ENCODE peak calls at places on chromosomes 6 and 20, in seven cellular contexts. One of them, this sample, is unnamed.

GRCh38 chr6:79544299-79544927 is 7.2 kb upstream of the LCA5 start:
- DNase-seq in nephron progenitor cell: no peak
- DNase-seq in activated CD8-positive, alpha-beta T cell treated with anti-CD3 and anti-CD28 coated beads, Interleukin-2, amount 10 ng/mL, durations not matched to agents 7 days and 5 days: no peak
- DNase-seq in smooth muscle cell of the brain vasculature: no peak
- DNase-seq in SK-N-SH: no peak
- DNase-seq in stimulated activated CD8-positive, alpha-beta memory T cell treated with anti-CD3 and anti-CD28 coated beads, Interleukin-12 subunit alpha, Interleukin-12 subunit beta, amount 100 ng/mL, for 4 hours: no peak
- DNase-seq in germinal center: no peak
- DNase-seq in this sample: no peak

GRCh38 chr20:63103402-63104311 is 96.9 kb upstream of the BHLHE23 start:
- DNase-seq in smooth muscle cell of the brain vasculature: no peak
- DNase-seq in stimulated activated CD8-positive, alpha-beta memory T cell treated with anti-CD3 and anti-CD28 coated beads, Interleukin-12 subunit alpha, Interleukin-12 subunit beta, amount 100 ng/mL, for 4 hours: no peak
- DNase-seq in germinal center: no peak
- DNase-seq in SK-N-SH: no peak
- DNase-seq in activated CD8-positive, alpha-beta T cell treated with anti-CD3 and anti-CD28 coated beads, Interleukin-2, amount 10 ng/mL, durations not matched to agents 7 days and 5 days: no peak
- DNase-seq in nephron progenitor cell: no peak
- DNase-seq in this sample: peak

GRCh38 chr6:156658186-156658585 is 119.0 kb upstream of the ARID1B start:
- DNase-seq in smooth muscle cell of the brain vasculature: no peak
- DNase-seq in SK-N-SH: no peak
- DNase-seq in germinal center: no peak
- DNase-seq in nephron progenitor cell: no peak
- DNase-seq in stimulated activated CD8-positive, alpha-beta memory T cell treated with anti-CD3 and anti-CD28 coated beads, Interleukin-12 subunit alpha, Interleukin-12 subunit beta, amount 100 ng/mL, for 4 hours: no peak
- DNase-seq in activated CD8-positive, alpha-beta T cell treated with anti-CD3 and anti-CD28 coated beads, Interleukin-2, amount 10 ng/mL, durations not matched to agents 7 days and 5 days: no peak
- DNase-seq in this sample: no peak

GRCh38 chr6:106739387-106739786 is 110.0 kb downstream of the QRSL1 start:
- DNase-seq in stimulated activated CD8-positive, alpha-beta memory T cell treated with anti-CD3 and anti-CD28 coated beads, Interleukin-12 subunit alpha, Interleukin-12 subunit beta, amount 100 ng/mL, for 4 hours: no peak
- DNase-seq in smooth muscle cell of the brain vasculature: no peak
- DNase-seq in germinal center: peak
- DNase-seq in SK-N-SH: no peak
- DNase-seq in nephron progenitor cell: no peak
- DNase-seq in activated CD8-positive, alpha-beta T cell treated with anti-CD3 and anti-CD28 coated beads, Interleukin-2, amount 10 ng/mL, durations not matched to agents 7 days and 5 days: no peak
- DNase-seq in this sample: no peak

GRCh38 chr6:168447741-168448140 is 6.8 kb downstream of the SMOC2 start:
- DNase-seq in smooth muscle cell of the brain vasculature: no peak
- DNase-seq in stimulated activated CD8-positive, alpha-beta memory T cell treated with anti-CD3 and anti-CD28 coated beads, Interleukin-12 subunit alpha, Interleukin-12 subunit beta, amount 100 ng/mL, for 4 hours: no peak
- DNase-seq in germinal center: no peak
- DNase-seq in activated CD8-positive, alpha-beta T cell treated with anti-CD3 and anti-CD28 coated beads, Interleukin-2, amount 10 ng/mL, durations not matched to agents 7 days and 5 days: no peak
- DNase-seq in SK-N-SH: no peak
- DNase-seq in nephron progenitor cell: no peak
- DNase-seq in this sample: no peak

GRCh38 chr6:28176373-28176772 is 34.7 kb downstream of the ZKSCAN8 start:
- DNase-seq in activated CD8-positive, alpha-beta T cell treated with anti-CD3 and anti-CD28 coated beads, Interleukin-2, amount 10 ng/mL, durations not matched to agents 7 days and 5 days: no peak
- DNase-seq in nephron progenitor cell: no peak
- DNase-seq in stimulated activated CD8-positive, alpha-beta memory T cell treated with anti-CD3 and anti-CD28 coated beads, Interleukin-12 subunit alpha, Interleukin-12 subunit beta, amount 100 ng/mL, for 4 hours: no peak
- DNase-seq in germinal center: no peak
- DNase-seq in smooth muscle cell of the brain vasculature: no peak
- DNase-seq in SK-N-SH: no peak
- DNase-seq in this sample: no peak

GRCh38 chr6:22632561-22632960 is 63.2 kb downstream of the HDGFL1 start:
- DNase-seq in activated CD8-positive, alpha-beta T cell treated with anti-CD3 and anti-CD28 coated beads, Interleukin-2, amount 10 ng/mL, durations not matched to agents 7 days and 5 days: no peak
- DNase-seq in stimulated activated CD8-positive, alpha-beta memory T cell treated with anti-CD3 and anti-CD28 coated beads, Interleukin-12 subunit alpha, Interleukin-12 subunit beta, amount 100 ng/mL, for 4 hours: no peak
- DNase-seq in nephron progenitor cell: no peak
- DNase-seq in germinal center: no peak
- DNase-seq in SK-N-SH: no peak
- DNase-seq in smooth muscle cell of the brain vasculature: no peak
- DNase-seq in this sample: no peak

GRCh38 chr6:10073326-10073725 is 341.5 kb downstream of the TFAP2A start:
- DNase-seq in stimulated activated CD8-positive, alpha-beta memory T cell treated with anti-CD3 and anti-CD28 coated beads, Interleukin-12 subunit alpha, Interleukin-12 subunit beta, amount 100 ng/mL, for 4 hours: no peak
- DNase-seq in SK-N-SH: no peak
- DNase-seq in nephron progenitor cell: no peak
- DNase-seq in smooth muscle cell of the brain vasculature: no peak
- DNase-seq in germinal center: no peak
- DNase-seq in activated CD8-positive, alpha-beta T cell treated with anti-CD3 and anti-CD28 coated beads, Interleukin-2, amount 10 ng/mL, durations not matched to agents 7 days and 5 days: no peak
- DNase-seq in this sample: no peak

GRCh38 chr6:36131517-36132220 is 1.4 kb downstream of the MAPK13 start:
- DNase-seq in SK-N-SH: peak
- DNase-seq in activated CD8-positive, alpha-beta T cell treated with anti-CD3 and anti-CD28 coated beads, Interleukin-2, amount 10 ng/mL, durations not matched to agents 7 days and 5 days: peak
- DNase-seq in germinal center: peak
- DNase-seq in nephron progenitor cell: no peak
- DNase-seq in smooth muscle cell of the brain vasculature: no peak
- DNase-seq in stimulated activated CD8-positive, alpha-beta memory T cell treated with anti-CD3 and anti-CD28 coated beads, Interleukin-12 subunit alpha, Interleukin-12 subunit beta, amount 100 ng/mL, for 4 hours: no peak
- DNase-seq in this sample: peak

GRCh38 chr6:113995632-113996031 is 24.7 kb upstream of the HDAC2 start:
- DNase-seq in smooth muscle cell of the brain vasculature: peak
- DNase-seq in SK-N-SH: peak
- DNase-seq in germinal center: no peak
- DNase-seq in activated CD8-positive, alpha-beta T cell treated with anti-CD3 and anti-CD28 coated beads, Interleukin-2, amount 10 ng/mL, durations not matched to agents 7 days and 5 days: no peak
- DNase-seq in nephron progenitor cell: peak
- DNase-seq in stimulated activated CD8-positive, alpha-beta memory T cell treated with anti-CD3 and anti-CD28 coated beads, Interleukin-12 subunit alpha, Interleukin-12 subunit beta, amount 100 ng/mL, for 4 hours: no peak
- DNase-seq in this sample: peak

GRCh38 chr6:6752129-6752528 is 163.6 kb downstream of the LY86 start:
- DNase-seq in activated CD8-positive, alpha-beta T cell treated with anti-CD3 and anti-CD28 coated beads, Interleukin-2, amount 10 ng/mL, durations not matched to agents 7 days and 5 days: no peak
- DNase-seq in nephron progenitor cell: peak
- DNase-seq in SK-N-SH: no peak
- DNase-seq in smooth muscle cell of the brain vasculature: no peak
- DNase-seq in stimulated activated CD8-positive, alpha-beta memory T cell treated with anti-CD3 and anti-CD28 coated beads, Interleukin-12 subunit alpha, Interleukin-12 subunit beta, amount 100 ng/mL, for 4 hours: no peak
- DNase-seq in germinal center: no peak
- DNase-seq in this sample: no peak

GRCh38 chr6:14456941-14457340 is 339.4 kb downstream of the CD83 start:
- DNase-seq in germinal center: no peak
- DNase-seq in SK-N-SH: no peak
- DNase-seq in nephron progenitor cell: no peak
- DNase-seq in stimulated activated CD8-positive, alpha-beta memory T cell treated with anti-CD3 and anti-CD28 coated beads, Interleukin-12 subunit alpha, Interleukin-12 subunit beta, amount 100 ng/mL, for 4 hours: no peak
- DNase-seq in smooth muscle cell of the brain vasculature: no peak
- DNase-seq in activated CD8-positive, alpha-beta T cell treated with anti-CD3 and anti-CD28 coated beads, Interleukin-2, amount 10 ng/mL, durations not matched to agents 7 days and 5 days: no peak
- DNase-seq in this sample: no peak

GRCh38 chr6:158784505-158784904 is 34.7 kb downstream of the EZR start:
- DNase-seq in smooth muscle cell of the brain vasculature: no peak
- DNase-seq in activated CD8-positive, alpha-beta T cell treated with anti-CD3 and anti-CD28 coated beads, Interleukin-2, amount 10 ng/mL, durations not matched to agents 7 days and 5 days: no peak
- DNase-seq in nephron progenitor cell: no peak
- DNase-seq in SK-N-SH: no peak
- DNase-seq in stimulated activated CD8-positive, alpha-beta memory T cell treated with anti-CD3 and anti-CD28 coated beads, Interleukin-12 subunit alpha, Interleukin-12 subunit beta, amount 100 ng/mL, for 4 hours: no peak
- DNase-seq in germinal center: no peak
- DNase-seq in this sample: no peak

GRCh38 chr6:3285049-3285639 is 26.4 kb downstream of the PSMG4 start:
- DNase-seq in activated CD8-positive, alpha-beta T cell treated with anti-CD3 and anti-CD28 coated beads, Interleukin-2, amount 10 ng/mL, durations not matched to agents 7 days and 5 days: no peak
- DNase-seq in stimulated activated CD8-positive, alpha-beta memory T cell treated with anti-CD3 and anti-CD28 coated beads, Interleukin-12 subunit alpha, Interleukin-12 subunit beta, amount 100 ng/mL, for 4 hours: no peak
- DNase-seq in germinal center: no peak
- DNase-seq in SK-N-SH: no peak
- DNase-seq in nephron progenitor cell: no peak
- DNase-seq in smooth muscle cell of the brain vasculature: no peak
- DNase-seq in this sample: no peak

GRCh38 chr6:13668291-13668928 is 43.2 kb downstream of the RANBP9 start:
- DNase-seq in stimulated activated CD8-positive, alpha-beta memory T cell treated with anti-CD3 and anti-CD28 coated beads, Interleukin-12 subunit alpha, Interleukin-12 subunit beta, amount 100 ng/mL, for 4 hours: no peak
- DNase-seq in germinal center: no peak
- DNase-seq in nephron progenitor cell: no peak
- DNase-seq in smooth muscle cell of the brain vasculature: no peak
- DNase-seq in SK-N-SH: no peak
- DNase-seq in activated CD8-positive, alpha-beta T cell treated with anti-CD3 and anti-CD28 coated beads, Interleukin-2, amount 10 ng/mL, durations not matched to agents 7 days and 5 days: no peak
- DNase-seq in this sample: no peak

GRCh38 chr6:85580104-85580877 is 13.4 kb downstream of the SNX14 start:
- DNase-seq in SK-N-SH: no peak
- DNase-seq in nephron progenitor cell: no peak
- DNase-seq in stimulated activated CD8-positive, alpha-beta memory T cell treated with anti-CD3 and anti-CD28 coated beads, Interleukin-12 subunit alpha, Interleukin-12 subunit beta, amount 100 ng/mL, for 4 hours: no peak
- DNase-seq in activated CD8-positive, alpha-beta T cell treated with anti-CD3 and anti-CD28 coated beads, Interleukin-2, amount 10 ng/mL, durations not matched to agents 7 days and 5 days: no peak
- DNase-seq in smooth muscle cell of the brain vasculature: no peak
- DNase-seq in germinal center: no peak
- DNase-seq in this sample: no peak

GRCh38 chr6:144543006-144543871 is 258.1 kb downstream of the UTRN start:
- DNase-seq in SK-N-SH: no peak
- DNase-seq in germinal center: no peak
- DNase-seq in stimulated activated CD8-positive, alpha-beta memory T cell treated with anti-CD3 and anti-CD28 coated beads, Interleukin-12 subunit alpha, Interleukin-12 subunit beta, amount 100 ng/mL, for 4 hours: no peak
- DNase-seq in smooth muscle cell of the brain vasculature: no peak
- DNase-seq in nephron progenitor cell: no peak
- DNase-seq in activated CD8-positive, alpha-beta T cell treated with anti-CD3 and anti-CD28 coated beads, Interleukin-2, amount 10 ng/mL, durations not matched to agents 7 days and 5 days: no peak
- DNase-seq in this sample: no peak

GRCh38 chr6:87274660-87275273 is 47.6 kb upstream of the SMIM8 start:
- DNase-seq in activated CD8-positive, alpha-beta T cell treated with anti-CD3 and anti-CD28 coated beads, Interleukin-2, amount 10 ng/mL, durations not matched to agents 7 days and 5 days: no peak
- DNase-seq in nephron progenitor cell: no peak
- DNase-seq in germinal center: no peak
- DNase-seq in SK-N-SH: no peak
- DNase-seq in stimulated activated CD8-positive, alpha-beta memory T cell treated with anti-CD3 and anti-CD28 coated beads, Interleukin-12 subunit alpha, Interleukin-12 subunit beta, amount 100 ng/mL, for 4 hours: no peak
- DNase-seq in smooth muscle cell of the brain vasculature: peak
- DNase-seq in this sample: peak

GRCh38 chr20:62891111-62891510 is 29.5 kb upstream of the TCFL5 start:
- DNase-seq in nephron progenitor cell: no peak
- DNase-seq in smooth muscle cell of the brain vasculature: no peak
- DNase-seq in SK-N-SH: no peak
- DNase-seq in stimulated activated CD8-positive, alpha-beta memory T cell treated with anti-CD3 and anti-CD28 coated beads, Interleukin-12 subunit alpha, Interleukin-12 subunit beta, amount 100 ng/mL, for 4 hours: no peak
- DNase-seq in activated CD8-positive, alpha-beta T cell treated with anti-CD3 and anti-CD28 coated beads, Interleukin-2, amount 10 ng/mL, durations not matched to agents 7 days and 5 days: peak
- DNase-seq in germinal center: no peak
- DNase-seq in this sample: no peak

GRCh38 chr6:5570641-5571040 is 309.3 kb downstream of the FARS2 start:
- DNase-seq in activated CD8-positive, alpha-beta T cell treated with anti-CD3 and anti-CD28 coated beads, Interleukin-2, amount 10 ng/mL, durations not matched to agents 7 days and 5 days: no peak
- DNase-seq in smooth muscle cell of the brain vasculature: no peak
- DNase-seq in stimulated activated CD8-positive, alpha-beta memory T cell treated with anti-CD3 and anti-CD28 coated beads, Interleukin-12 subunit alpha, Interleukin-12 subunit beta, amount 100 ng/mL, for 4 hours: no peak
- DNase-seq in nephron progenitor cell: no peak
- DNase-seq in SK-N-SH: no peak
- DNase-seq in germinal center: no peak
- DNase-seq in this sample: no peak

GRCh38 chr6:77292564-77293546 is 170.4 kb downstream of the HTR1B start:
- DNase-seq in activated CD8-positive, alpha-beta T cell treated with anti-CD3 and anti-CD28 coated beads, Interleukin-2, amount 10 ng/mL, durations not matched to agents 7 days and 5 days: no peak
- DNase-seq in SK-N-SH: no peak
- DNase-seq in nephron progenitor cell: no peak
- DNase-seq in germinal center: no peak
- DNase-seq in smooth muscle cell of the brain vasculature: peak
- DNase-seq in stimulated activated CD8-positive, alpha-beta memory T cell treated with anti-CD3 and anti-CD28 coated beads, Interleukin-12 subunit alpha, Interleukin-12 subunit beta, amount 100 ng/mL, for 4 hours: no peak
- DNase-seq in this sample: no peak

GRCh38 chr6:40720375-40720748 is 133.2 kb upstream of the LRFN2 start:
- DNase-seq in stimulated activated CD8-positive, alpha-beta memory T cell treated with anti-CD3 and anti-CD28 coated beads, Interleukin-12 subunit alpha, Interleukin-12 subunit beta, amount 100 ng/mL, for 4 hours: no peak
- DNase-seq in activated CD8-positive, alpha-beta T cell treated with anti-CD3 and anti-CD28 coated beads, Interleukin-2, amount 10 ng/mL, durations not matched to agents 7 days and 5 days: no peak
- DNase-seq in germinal center: no peak
- DNase-seq in SK-N-SH: no peak
- DNase-seq in smooth muscle cell of the brain vasculature: no peak
- DNase-seq in nephron progenitor cell: no peak
- DNase-seq in this sample: no peak

GRCh38 chr6:149334201-149334600 is 16.7 kb downstream of the TAB2 start:
- DNase-seq in nephron progenitor cell: no peak
- DNase-seq in smooth muscle cell of the brain vasculature: no peak
- DNase-seq in germinal center: no peak
- DNase-seq in activated CD8-positive, alpha-beta T cell treated with anti-CD3 and anti-CD28 coated beads, Interleukin-2, amount 10 ng/mL, durations not matched to agents 7 days and 5 days: no peak
- DNase-seq in stimulated activated CD8-positive, alpha-beta memory T cell treated with anti-CD3 and anti-CD28 coated beads, Interleukin-12 subunit alpha, Interleukin-12 subunit beta, amount 100 ng/mL, for 4 hours: no peak
- DNase-seq in SK-N-SH: no peak
- DNase-seq in this sample: no peak

This sample was measured in mucosa of descending colon.